ENCODE peak calls at places on chromosome 12, in six cellular contexts. One of them, this sample, is unnamed.

GRCh38 chr12:43807361-43807760 is 1.2 kb upstream of the TWF1 start:
- DNase-seq in HFFc6: no peak
- DNase-seq in MV-4-11: no peak
- DNase-seq in LoVo: no peak
- DNase-seq in left ventricle myocardium inferior: no peak
- DNase-seq in GM19239: no peak
- DNase-seq in this sample: no peak

GRCh38 chr12:106345739-106346138 is 11.8 kb upstream of the POLR3B start:
- DNase-seq in left ventricle myocardium inferior: no peak
- DNase-seq in MV-4-11: no peak
- DNase-seq in LoVo: peak; percentile 20
- DNase-seq in GM19239: no peak
- DNase-seq in HFFc6: peak; percentile 48
- DNase-seq in this sample: peak; percentile 53

GRCh38 chr12:113889076-113889475 is 77.0 kb downstream of the RBM19 start:
- DNase-seq in GM19239: no peak
- DNase-seq in LoVo: no peak
- DNase-seq in HFFc6: peak; percentile 73
- DNase-seq in MV-4-11: no peak
- DNase-seq in left ventricle myocardium inferior: no peak
- DNase-seq in this sample: no peak

GRCh38 chr12:27969011-27969900 is 3.3 kb downstream of the PTHLH start:
- DNase-seq in LoVo: no peak
- DNase-seq in MV-4-11: no peak
- DNase-seq in GM19239: no peak
- DNase-seq in left ventricle myocardium inferior: peak; percentile 21
- DNase-seq in HFFc6: peak; percentile 36
- DNase-seq in this sample: no peak

GRCh38 chr12:64461634-64462414 is 9.9 kb downstream of the TBK1 start:
- DNase-seq in left ventricle myocardium inferior: no peak
- DNase-seq in MV-4-11: no peak
- DNase-seq in HFFc6: peak; percentile 85
- DNase-seq in GM19239: no peak
- DNase-seq in LoVo: no peak
- DNase-seq in this sample: no peak

GRCh38 chr12:104372048-104372720 is 68.6 kb downstream of the EID3 start:
- DNase-seq in MV-4-11: peak; percentile 52
- DNase-seq in GM19239: no peak
- DNase-seq in left ventricle myocardium inferior: no peak
- DNase-seq in HFFc6: no peak
- DNase-seq in LoVo: no peak
- DNase-seq in this sample: no peak

GRCh38 chr12:128077211-128077916 is 189.6 kb upstream of the TMEM132C start:
- DNase-seq in LoVo: no peak
- DNase-seq in left ventricle myocardium inferior: no peak
- DNase-seq in MV-4-11: no peak
- DNase-seq in HFFc6: no peak
- DNase-seq in GM19239: no peak
- DNase-seq in this sample: no peak

GRCh38 chr12:69204191-69204590 is 35.2 kb upstream of the CPSF6 start:
- DNase-seq in left ventricle myocardium inferior: no peak
- DNase-seq in HFFc6: no peak
- DNase-seq in MV-4-11: no peak
- DNase-seq in LoVo: no peak
- DNase-seq in GM19239: no peak
- DNase-seq in this sample: no peak

GRCh38 chr12:11823043-11823442 is 173.6 kb downstream of the ETV6 start:
- DNase-seq in GM19239: no peak
- DNase-seq in HFFc6: peak; percentile 24
- DNase-seq in left ventricle myocardium inferior: no peak
- DNase-seq in MV-4-11: no peak
- DNase-seq in LoVo: peak; percentile 30
- DNase-seq in this sample: no peak

GRCh38 chr12:34244608-34245007 is 222.3 kb downstream of the ALG10 start:
- DNase-seq in LoVo: no peak
- DNase-seq in MV-4-11: no peak
- DNase-seq in GM19239: no peak
- DNase-seq in left ventricle myocardium inferior: no peak
- DNase-seq in HFFc6: no peak
- DNase-seq in this sample: no peak

GRCh38 chr12:108911915-108912314 is 32.0 kb downstream of the DAO start:
- DNase-seq in GM19239: no peak
- DNase-seq in HFFc6: no peak
- DNase-seq in LoVo: peak; percentile 40
- DNase-seq in left ventricle myocardium inferior: no peak
- DNase-seq in MV-4-11: no peak
- DNase-seq in this sample: no peak